ENCODE peak calls at places on chromosomes 4 and X, in five cellular contexts. K is activated naive CD4-positive, alpha-beta T cell treated with Interleukin-2 at 50 U/mL for 16 hours; P is stimulated activated CD8-positive, alpha-beta memory T cell treated with anti-CD3 and anti-CD28 coated beads, Interleukin-15, amount 100 ng/mL, for 4 hours; Z is activated T-helper 1 cell treated with anti-CD3 and anti-CD28 coated beads, Interleukin-2, amount 50 U/mL, for 16 hours; R is upper lobe of left lung. U is an unnamed sample.

GRCh38 chrX:140057001-140057411 is 91.7 kb upstream of the CXorf66 start:
- DNase-seq in K (peak), R (no peak), P (peak), Z (peak), U (peak)

GRCh38 chrX:71102292-71102691 is 4.2 kb downstream of the CXorf65 start:
- DNase-seq in P (no peak), R (no peak), K (no peak), Z (no peak), U (no peak)

GRCh38 chrX:11890843-11891514 is 132.9 kb downstream of the MSL3 start:
- DNase-seq in P (no peak), Z (no peak), R (peak), K (no peak), U (no peak)

GRCh38 chrX:118553042-118553714 is 57.6 kb downstream of the DOCK11 start:
- DNase-seq in K (no peak), Z (no peak), P (no peak), R (no peak), U (no peak)

GRCh38 chrX:81336455-81337144 is 134.7 kb downstream of the SH3BGRL start:
- DNase-seq in Z (no peak), R (no peak), P (no peak), K (no peak), U (no peak)

GRCh38 chr4:105050896-105051295 is 95.8 kb upstream of the TET2 start:
- DNase-seq in R (no peak), Z (no peak), K (no peak), P (no peak), U (no peak)

GRCh38 chr4:36213956-36214355 is 30.4 kb downstream of the ARAP2 start:
- DNase-seq in Z (no peak), K (no peak), R (no peak), P (no peak), U (no peak)

GRCh38 chrX:25076941-25077500 is 61.3 kb upstream of the ARX start:
- DNase-seq in K (no peak), P (no peak), R (no peak), Z (no peak), U (no peak)

GRCh38 chr4:110926841-110927400 is 304.0 kb upstream of the PITX2 start:
- DNase-seq in K (no peak), Z (no peak), P (no peak), R (no peak), U (no peak)

GRCh38 chrX:2632533-2633504 is 58.3 kb upstream of the CD99 start:
- DNase-seq in R (no peak), Z (no peak), K (no peak), P (no peak), U (no peak)

GRCh38 chrX:101219840-101220191 is 230 bp downstream of the DRP2 start:
- DNase-seq in K (no peak), R (no peak), Z (no peak), P (no peak), U (no peak)

GRCh38 chr4:53459548-53459947 is 82.1 kb downstream of the FIP1L1 start:
- DNase-seq in R (no peak), Z (no peak), P (no peak), K (no peak), U (no peak)

GRCh38 chrX:115360220-115360781 is 70.8 kb downstream of the LUZP4 start:
- DNase-seq in R (no peak), K (no peak), Z (no peak), P (no peak), U (no peak)

GRCh38 chr4:55635760-55636621 is at the start of gene NMU:
- DNase-seq in R (peak), P (no peak), K (peak), Z (no peak), U (no peak)

GRCh38 chrX:298993-299392 is 17.8 kb downstream of the PLCXD1 start:
- DNase-seq in K (no peak), P (no peak), Z (no peak), R (no peak), U (no peak)

GRCh38 chrX:20974326-20974725 is 399.9 kb upstream of the CNKSR2 start:
- DNase-seq in P (no peak), K (no peak), Z (no peak), R (no peak), U (no peak)

GRCh38 chr4:5705672-5706310 is 2.6 kb downstream of the EVC2 start:
- DNase-seq in Z (no peak), K (no peak), P (no peak), R (no peak), U (no peak)

GRCh38 chrX:153769865-153770605 is 6.0 kb downstream of the PLXNB3 start:
- DNase-seq in K (no peak), P (no peak), Z (no peak), R (peak), U (no peak)

GRCh38 chrX:6891404-6891803 is 256.1 kb upstream of the STS start:
- DNase-seq in P (no peak), Z (no peak), K (no peak), R (no peak), U (no peak)

GRCh38 chr4:80197601-80198444 is 520 bp downstream of the PRDM8 start:
- DNase-seq in Z (no peak), R (peak), K (no peak), P (no peak), U (no peak)

GRCh38 chr4:16464651-16465050 is 238.4 kb upstream of the TAPT1 start:
- DNase-seq in P (no peak), Z (no peak), K (no peak), R (no peak), U (no peak)

GRCh38 chrX:130109429-130110378 is 593 bp downstream of the ELF4 start:
- DNase-seq in K (peak), Z (no peak), R (peak), P (no peak), U (no peak)

GRCh38 chr4:69096810-69097209 is 536 bp downstream of the UGT2B7 start:
- DNase-seq in R (no peak), K (no peak), P (no peak), Z (no peak), U (no peak)

GRCh38 chr4:74005528-74005927 is 7.1 kb upstream of the CXCL5 start:
- DNase-seq in P (no peak), Z (no peak), R (no peak), K (no peak), U (no peak)

GRCh38 chr4:67651536-67651935 is 49.4 kb downstream of the UBA6 start:
- DNase-seq in R (no peak), P (no peak), Z (no peak), K (no peak), U (no peak)

GRCh38 chrX:130125090-130125489 is 14.8 kb upstream of the ELF4 start:
- DNase-seq in Z (no peak), R (no peak), K (no peak), P (no peak), U (no peak)

GRCh38 chr4:1907848-1908525 is 36.8 kb downstream of the NSD2 start:
- DNase-seq in K (no peak), P (no peak), Z (no peak), R (no peak), U (no peak)

GRCh38 chrX:150227321-150227860 is 135.7 kb upstream of the MAMLD1 start:
- DNase-seq in P (no peak), Z (no peak), R (no peak), K (no peak), U (no peak)

GRCh38 chr4:103306870-103307345 is 108.8 kb upstream of the CENPE start:
- DNase-seq in P (no peak), R (peak), K (no peak), Z (no peak), U (no peak)

GRCh38 chrX:29065477-29065876 is 478.2 kb downstream of the IL1RAPL1 start:
- DNase-seq in Z (no peak), K (no peak), P (no peak), R (no peak), U (no peak)

GRCh38 chr4:7892212-7893019 is 47.2 kb downstream of the AFAP1 start:
- DNase-seq in Z (no peak), K (no peak), R (no peak), P (no peak), U (no peak)

GRCh38 chr4:147060171-147060931 is 114.7 kb upstream of the TTC29 start:
- DNase-seq in K (no peak), R (no peak), Z (no peak), P (no peak), U (no peak)

GRCh38 chrX:2264179-2265030 is 236.4 kb downstream of the DHRSX start:
- DNase-seq in Z (no peak), R (peak), K (no peak), P (no peak), U (no peak)

GRCh38 chrX:10797493-10797892 is 177.1 kb upstream of the MID1 start:
- DNase-seq in P (no peak), K (no peak), R (no peak), Z (no peak), U (no peak)

GRCh38 chr4:95107004-95107403 is 349.2 kb downstream of the BMPR1B start:
- DNase-seq in R (no peak), P (no peak), K (no peak), Z (no peak), U (no peak)

GRCh38 chr4:168153596-168154440 is 61.5 kb downstream of the ANXA10 start:
- DNase-seq in K (peak), P (no peak), R (peak), Z (peak), U (peak)